ENCODE peak calls at places on chromosomes 1 and 21, in nine cellular contexts. G is psoas muscle, L is IMR-90, H is heart right ventricle, M is left ventricle myocardium inferior, Q is choroid plexus epithelial cell, I is A549, R is fibroblast of pulmonary artery, E is retinal pigment epithelial cell. C is an unnamed sample.

GRCh38 chr1:228060458-228061190 is 21.9 kb upstream of the ARF1 start:
- DNase-seq in G (peak), L (no peak), H (no peak), M (no peak), Q (no peak), I (no peak), R (no peak), E (no peak), C (no peak)

GRCh38 chr1:47431534-47431933 is 6.3 kb upstream of the FOXD2 start:
- DNase-seq in G (no peak), L (peak), H (no peak), M (no peak), Q (peak), I (no peak), R (peak), E (no peak), C (peak)

GRCh38 chr1:156712626-156713025 is 7.2 kb upstream of the CRABP2 start:
- DNase-seq in G (peak), L (no peak), H (no peak), M (no peak), Q (no peak), I (no peak), R (no peak), E (no peak), C (peak)

GRCh38 chr1:25675729-25676476 is 59.3 kb downstream of the MAN1C1 start:
- DNase-seq in G (no peak), L (no peak), H (no peak), M (no peak), Q (no peak), I (no peak), R (no peak), E (no peak), C (no peak)

GRCh38 chr1:171788696-171789095 is 7.2 kb downstream of the METTL13 start:
- DNase-seq in G (no peak), L (peak), H (no peak), M (no peak), Q (peak), I (no peak), R (peak), E (no peak), C (peak)

GRCh38 chr1:178650950-178651461 is 74.0 kb upstream of the RALGPS2 start:
- DNase-seq in G (no peak), L (peak), H (no peak), M (no peak), Q (peak), I (no peak), R (no peak), E (no peak), C (no peak)

GRCh38 chr21:27359141-27359540 is 392.3 kb upstream of the ADAMTS5 start:
- DNase-seq in G (no peak), L (peak), H (no peak), M (no peak), Q (peak), I (no peak), R (peak), E (no peak), C (peak)

GRCh38 chr21:36916718-36917117 is 49.8 kb downstream of the HLCS start:
- DNase-seq in G (no peak), L (no peak), H (no peak), M (no peak), Q (no peak), I (no peak), R (no peak), E (no peak), C (no peak)

GRCh38 chr1:220918285-220918951 is 39.2 kb downstream of the HLX start:
- DNase-seq in G (no peak), L (no peak), H (no peak), M (no peak), Q (no peak), I (no peak), R (no peak), E (no peak), C (no peak)

DNA sequence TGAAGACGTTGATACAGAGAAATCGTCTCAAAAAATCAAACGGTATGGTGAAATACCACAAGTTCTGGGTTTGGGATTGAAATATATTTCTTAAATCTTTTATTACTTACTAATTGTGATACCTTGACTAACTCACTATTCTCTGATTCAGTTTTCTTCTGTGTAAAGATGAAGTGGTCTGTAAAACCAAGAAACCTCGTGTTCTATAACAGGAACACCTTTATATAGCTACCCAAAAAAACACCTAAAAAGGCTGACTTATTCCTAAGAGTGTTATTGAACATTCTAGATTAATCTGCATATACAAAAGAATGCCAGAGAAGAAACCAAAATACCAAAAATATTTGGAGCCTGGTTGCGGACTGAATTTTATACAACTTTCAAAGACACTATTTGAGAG is 721 bp downstream of the LRRIQ3 start:
- DNase-seq in G (no peak), L (no peak), H (no peak), M (no peak), Q (no peak), I (no peak), R (no peak), E (no peak), C (no peak)
- H3K4me3 ChIP-seq in G (peak), L (peak), H (peak), M (peak), Q (peak), I (peak), R (peak), E (peak), C (peak)

DNA sequence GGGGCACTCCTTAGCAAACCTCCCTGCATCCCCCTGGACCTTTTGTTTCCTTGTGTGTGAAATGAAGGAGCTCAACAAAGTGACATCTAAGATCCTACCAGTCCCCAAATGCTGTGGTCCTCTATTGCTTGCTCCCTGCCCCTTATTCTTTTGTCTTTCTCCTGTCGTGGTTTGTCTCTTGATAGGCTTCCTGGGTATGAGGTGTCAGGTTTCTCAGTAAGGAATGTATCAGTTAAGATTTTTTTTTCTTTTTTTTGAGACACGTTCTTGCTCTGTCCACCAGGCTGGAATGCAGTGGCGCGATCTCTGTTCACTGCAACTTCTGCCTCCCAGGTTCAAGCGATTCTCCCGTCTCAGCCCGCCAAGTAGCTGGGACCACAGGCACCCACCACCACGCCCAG is 16.8 kb downstream of the CNIH3 start:
- DNase-seq in G (no peak), L (peak), H (no peak), M (no peak), Q (peak), I (no peak), R (peak), E (no peak), C (peak)
- TF ChIP-seq CTCF in G (no peak), L (no peak), H (no peak), M (no peak), Q (peak), I (no peak), R (no peak), E (no peak), C (no peak)

GRCh38 chr1:3672231-3672970 is 20.1 kb downstream of the TP73 start:
- DNase-seq in G (peak), L (no peak), H (peak), M (peak), Q (no peak), I (no peak), R (no peak), E (no peak), C (no peak)

GRCh38 chr1:3673381-3674099 is 21.2 kb downstream of the TP73 start:
- DNase-seq in G (no peak), L (no peak), H (peak), M (no peak), Q (no peak), I (no peak), R (no peak), E (no peak), C (no peak)

GRCh38 chr1:3674100-3675094 is 22.1 kb downstream of the TP73 start:
- DNase-seq in G (peak), L (no peak), H (peak), M (no peak), Q (peak), I (no peak), R (no peak), E (no peak), C (peak)

GRCh38 chr1:3671371-3672180 is 19.3 kb downstream of the TP73 start:
- DNase-seq in G (peak), L (no peak), H (no peak), M (peak), Q (peak), I (no peak), R (no peak), E (no peak), C (no peak)

GRCh38 chr1:3672971-3673361 is 20.6 kb downstream of the TP73 start:
- DNase-seq in G (peak), L (no peak), H (no peak), M (peak), Q (no peak), I (no peak), R (no peak), E (no peak), C (no peak)
- H3K4me3 ChIP-seq in G (no peak), L (no peak), H (no peak), M (no peak), Q (no peak), I (no peak), R (no peak), E (no peak), C (no peak)

GRCh38 chr1:186244825-186245224 is 130.2 kb downstream of the TPR start:
- DNase-seq in G (no peak), L (no peak), H (no peak), M (no peak), Q (no peak), I (no peak), R (peak), E (no peak), C (no peak)
- TF ChIP-seq CTCF in G (peak), L (peak), H (no peak), M (no peak), Q (peak), I (no peak), R (peak), E (peak), C (peak)

DNA sequence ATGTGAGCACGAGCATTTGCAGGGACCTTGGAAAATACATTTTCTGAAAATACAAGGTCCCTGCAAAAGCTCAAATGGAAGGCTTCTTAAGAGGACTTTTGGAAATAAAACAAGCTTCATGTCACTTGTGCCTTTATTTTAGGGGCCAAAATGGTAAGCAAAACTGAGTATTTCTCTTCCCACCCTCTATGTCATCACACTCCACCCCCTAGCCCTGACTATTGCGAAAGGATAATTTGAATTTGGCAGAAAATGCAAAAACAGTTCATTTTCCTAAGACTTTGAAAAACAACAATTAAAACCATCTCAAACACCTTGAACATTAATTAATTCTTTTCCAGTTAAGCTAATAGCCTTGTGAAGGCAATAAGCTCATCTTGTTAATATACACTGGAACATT is 201.7 kb downstream of the TM2D1 start:
- DNase-seq in G (no peak), L (no peak), H (no peak), M (no peak), Q (no peak), I (no peak), R (no peak), E (no peak), C (no peak)
- H3K4me3 ChIP-seq in G (no peak), L (no peak), H (no peak), M (no peak), Q (no peak), I (no peak), R (no peak), E (no peak), C (no peak)

GRCh38 chr1:145714524-145715111 is 4.7 kb upstream of the CD160 start:
- DNase-seq in G (no peak), L (no peak), H (peak), M (peak), Q (no peak), I (no peak), R (no peak), E (no peak), C (no peak)
- TF ChIP-seq CTCF in G (no peak), L (no peak), H (no peak), M (no peak), Q (no peak), I (no peak), R (no peak), E (no peak), C (no peak)

GRCh38 chr1:159170639-159171038 is 776 bp upstream of the CADM3 start:
- DNase-seq in G (no peak), L (no peak), H (no peak), M (no peak), Q (no peak), I (no peak), R (peak), E (no peak), C (no peak)

GRCh38 chr1:159171688-159172501 is 480 bp downstream of the CADM3 start:
- DNase-seq in G (peak), L (no peak), H (peak), M (no peak), Q (no peak), I (peak), R (peak), E (no peak), C (no peak)

GRCh38 chr1:159173303-159173702 is 1.9 kb downstream of the CADM3 start:
- DNase-seq in G (no peak), L (no peak), H (no peak), M (no peak), Q (no peak), I (no peak), R (no peak), E (no peak), C (no peak)

GRCh38 chr1:159171254-159171687 is at the start of gene CADM3:
- DNase-seq in G (peak), L (no peak), H (peak), M (no peak), Q (no peak), I (no peak), R (peak), E (no peak), C (no peak)

DNA sequence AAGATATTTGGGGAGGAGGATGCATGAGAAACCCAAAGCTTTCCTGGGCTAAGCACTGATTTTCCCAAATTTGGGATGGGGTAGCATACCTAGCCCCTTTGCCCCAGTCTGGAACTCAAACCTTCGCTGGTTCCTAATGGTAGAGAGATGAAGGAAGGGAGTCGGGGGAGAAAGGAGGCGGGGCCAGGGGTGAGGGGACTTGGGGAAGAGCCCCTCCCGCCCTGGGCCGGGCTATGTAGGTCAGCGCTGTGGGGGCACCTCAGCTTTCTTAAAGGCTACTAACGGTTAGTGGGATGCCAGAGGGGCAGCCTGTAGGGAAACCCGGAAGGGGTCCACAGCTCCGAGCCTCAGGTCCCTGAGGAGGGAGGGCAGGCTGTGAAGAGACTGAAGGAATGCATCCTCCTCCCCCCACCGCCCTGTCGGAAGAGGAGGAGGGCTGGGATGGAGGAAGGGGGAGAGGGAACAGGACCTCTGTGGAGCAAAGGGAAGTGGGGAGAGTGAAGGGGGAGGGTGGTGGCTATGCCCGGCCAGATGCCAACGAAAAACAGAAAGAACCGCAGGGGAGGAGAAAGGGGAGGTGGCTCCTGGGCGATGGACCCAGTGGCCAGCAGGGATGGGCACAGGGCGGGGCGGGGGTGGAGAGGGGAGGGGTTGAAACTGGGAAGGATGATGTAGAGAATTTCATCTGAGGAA is 1.3 kb downstream of the CADM3 start:
- DNase-seq in G (peak), L (no peak), H (peak), M (peak), Q (no peak), I (no peak), R (peak), E (no peak), C (no peak)
- H3K4me3 ChIP-seq in G (peak), L (no peak), H (peak), M (peak), Q (no peak), I (peak), R (peak), E (no peak), C (no peak)

GRCh38 chr1:64421377-64421776 is 48.6 kb upstream of the CACHD1 start:
- DNase-seq in G (no peak), L (peak), H (no peak), M (no peak), Q (no peak), I (no peak), R (no peak), E (no peak), C (no peak)
- TF ChIP-seq CTCF in G (no peak), L (no peak), H (no peak), M (no peak), Q (no peak), I (no peak), R (no peak), E (no peak), C (no peak)

GRCh38 chr1:119510046-119510445 is 3.0 kb downstream of the HSD3B1 start:
- DNase-seq in G (no peak), L (no peak), H (no peak), M (no peak), Q (no peak), I (no peak), R (no peak), E (no peak), C (no peak)

GRCh38 chr1:119516680-119517079 is 9.7 kb downstream of the HSD3B1 start:
- DNase-seq in G (no peak), L (no peak), H (no peak), M (no peak), Q (no peak), I (peak), R (no peak), E (no peak), C (no peak)

DNA sequence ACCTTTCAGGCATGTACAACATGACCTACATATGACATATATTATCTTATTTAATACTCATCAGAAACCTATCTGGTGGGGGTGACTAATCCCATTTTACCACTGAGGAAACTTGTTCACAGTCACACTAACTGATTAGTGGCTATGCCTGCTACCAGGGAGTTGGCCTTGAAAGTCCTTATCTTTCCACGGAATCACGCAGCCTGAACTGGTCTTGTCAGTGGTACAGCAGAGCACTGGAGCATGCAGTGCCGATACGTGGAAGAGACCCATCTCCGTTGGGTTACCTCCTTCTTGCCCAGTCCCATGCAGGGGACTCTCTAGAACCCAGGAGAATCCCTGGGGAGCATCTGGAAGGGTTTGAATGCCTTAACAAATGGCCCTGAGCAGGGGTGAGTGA is 8.2 kb downstream of the HSD3B1 start:
- DNase-seq in G (no peak), L (no peak), H (no peak), M (no peak), Q (no peak), I (no peak), R (no peak), E (no peak), C (no peak)
- H3K4me3 ChIP-seq in G (no peak), L (no peak), H (no peak), M (no peak), Q (no peak), I (no peak), R (no peak), E (no peak), C (no peak)